ENCODE peak calls at places on chromosomes 5 and 9, in five cellular contexts. O, B, L, S and Z are unnamed samples.
A peak's percentile ranks its signal among the peaks of the same experiment; 100 is the strongest.

GRCh38 chr5:78738693-78739300 is 90.2 kb upstream of the LHFPL2 start:
- DNase-seq in B (no peak), O (no peak), L (no peak), S (no peak), Z (no peak)

GRCh38 chr9:126722252-126722921 is 82.5 kb upstream of the ZBTB43 start:
- DNase-seq in L (peak; percentile 93), S (peak; percentile 86), O (no peak), B (peak; percentile 59), Z (no peak)

GRCh38 chr9:23587433-23587832 is 238.6 kb downstream of the ELAVL2 start:
- DNase-seq in O (no peak), B (no peak), S (no peak), L (no peak), Z (no peak)

GRCh38 chr5:1295650-1296037 is 776 bp upstream of the TERT start:
- DNase-seq in L (no peak), S (no peak), O (no peak), B (no peak), Z (no peak)

GRCh38 chr5:157548513-157549282 is 26.9 kb downstream of the ADAM19 start:
- DNase-seq in S (no peak), O (peak; percentile 90), L (no peak), B (no peak), Z (no peak)

GRCh38 chr9:132141948-132142594 is 19.8 kb upstream of the NTNG2 start:
- DNase-seq in O (no peak), L (no peak), S (no peak), B (no peak), Z (no peak)

GRCh38 chr5:98556707-98557106 is 216.8 kb upstream of the RGMB start:
- DNase-seq in S (no peak), O (peak; percentile 61), L (no peak), B (no peak), Z (no peak)

GRCh38 chr9:37876376-37876775 is 27.6 kb downstream of the SLC25A51 start:
- DNase-seq in O (peak; percentile 59), L (no peak), B (no peak), S (no peak), Z (no peak)

GRCh38 chr9:76353280-76353679 is 40.9 kb downstream of the RFK start:
- DNase-seq in S (no peak), O (no peak), B (no peak), L (no peak), Z (no peak)

GRCh38 chr5:92637247-92637646 is 943.8 kb downstream of the NR2F1-AS1 start:
- DNase-seq in L (no peak), B (no peak), S (no peak), O (no peak), Z (no peak)

GRCh38 chr9:1050125-1050895 is at the start of gene DMRT2:
- DNase-seq in L (peak; percentile 35), S (peak; percentile 86), B (no peak), O (peak; percentile 43), Z (peak; percentile 51)

GRCh38 chr5:58582411-58583393 is at the start of gene RAB3C:
- DNase-seq in S (peak; percentile 89), B (peak; percentile 25), L (peak; percentile 11), O (peak; percentile 90), Z (peak; percentile 78)

GRCh38 chr9:133536080-133536479 is 1.6 kb downstream of the ADAMTSL2 start:
- DNase-seq in B (no peak), S (no peak), O (no peak), L (no peak), Z (no peak)

GRCh38 chr5:1752881-1753280 is 46.8 kb downstream of the MRPL36 start:
- DNase-seq in S (no peak), B (no peak), L (no peak), O (no peak), Z (no peak)

GRCh38 chr9:536597-537511 is 304.6 kb upstream of the DMRT1 start:
- DNase-seq in O (no peak), S (no peak), B (no peak), L (no peak), Z (no peak)

DNA sequence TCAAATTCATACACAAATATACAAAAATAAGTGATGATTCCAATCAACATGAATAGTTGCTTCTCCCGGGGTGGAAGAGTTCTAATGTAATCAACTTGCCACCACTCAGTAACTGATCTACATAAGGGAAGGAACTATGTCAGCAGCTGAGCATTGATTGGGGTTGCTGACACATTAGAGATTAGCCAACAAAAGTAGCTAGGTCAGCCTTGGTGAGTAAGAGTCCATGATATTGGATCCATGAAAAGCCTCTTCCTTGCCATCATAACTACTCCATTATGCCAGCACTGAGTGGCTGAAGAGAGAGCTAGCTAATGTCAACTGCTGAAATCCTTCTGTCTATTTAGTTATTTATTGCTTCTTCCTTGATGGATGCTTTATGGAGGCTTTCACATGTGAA is 309.8 kb downstream of the NFIB start:
- DNase-seq in O (no peak), L (no peak), S (no peak), B (no peak), Z (no peak)
- TF ChIP-seq MXI1 in O (no peak), L (no peak), S (no peak), B (no peak), Z (no peak)

GRCh38 chr9:35415769-35416427 is 74.0 kb upstream of the RUSC2 start:
- DNase-seq in L (no peak), B (no peak), S (no peak), O (no peak), Z (peak; percentile 41)
- TF ChIP-seq MXI1 in L (no peak), B (no peak), S (no peak), O (no peak), Z (no peak)

GRCh38 chr5:179274321-179275315 is 70.6 kb downstream of the ADAMTS2 start:
- DNase-seq in O (no peak), S (peak; percentile 70), L (no peak), B (no peak), Z (no peak)

GRCh38 chr5:179276838-179277395 is 68.3 kb downstream of the ADAMTS2 start:
- DNase-seq in S (peak; percentile 72), L (peak; percentile 24), O (no peak), B (no peak), Z (no peak)

GRCh38 chr5:179278119-179278518 is 67.1 kb downstream of the ADAMTS2 start:
- DNase-seq in S (peak; percentile 69), O (peak; percentile 23), L (no peak), B (no peak), Z (no peak)

GRCh38 chr5:179275381-179275878 is 69.8 kb downstream of the ADAMTS2 start:
- DNase-seq in B (no peak), L (no peak), S (no peak), O (no peak), Z (no peak)

DNA sequence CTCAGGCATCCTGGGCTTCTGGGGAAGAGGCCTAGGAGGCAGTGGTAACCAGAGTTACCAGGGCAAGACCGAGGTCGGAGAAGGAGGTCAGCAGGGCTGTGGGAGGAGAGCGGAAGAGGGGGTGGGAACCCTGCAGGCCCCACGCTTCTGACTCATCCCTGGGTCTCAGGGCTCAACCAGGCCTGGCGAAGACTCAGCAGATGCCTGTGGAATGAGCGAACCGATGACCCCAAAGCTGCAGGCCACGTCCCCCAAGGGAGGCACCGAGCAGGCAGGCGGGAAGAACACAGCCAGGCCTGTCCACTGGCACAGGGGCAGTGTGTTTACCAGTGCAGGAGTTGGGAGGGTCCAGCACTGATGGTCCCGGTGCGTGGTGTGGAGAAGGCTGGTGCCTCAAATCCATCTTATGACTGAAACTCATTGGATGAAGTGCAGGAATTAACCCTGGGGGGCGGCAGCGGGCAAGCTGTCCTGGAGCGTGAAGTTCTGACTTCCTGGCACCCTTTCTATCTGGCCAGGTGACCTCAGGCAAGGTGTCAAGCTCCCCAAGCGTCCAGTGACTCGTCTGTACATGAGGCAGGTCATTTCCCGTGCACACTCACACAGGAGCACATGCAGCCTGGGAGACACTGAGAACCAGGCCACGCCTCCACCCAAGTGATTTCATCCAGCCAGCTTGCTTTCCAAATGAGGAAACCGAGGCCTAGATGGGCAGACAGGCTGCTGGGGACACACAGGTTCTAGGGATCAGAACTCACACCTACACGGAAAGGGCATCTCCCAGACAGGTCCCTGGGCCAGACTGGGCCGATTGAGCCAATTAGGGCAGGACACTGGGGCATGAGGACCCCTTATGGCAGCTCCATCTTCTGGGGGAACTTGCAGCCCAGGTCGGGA is 69.1 kb downstream of the ADAMTS2 start:
- DNase-seq in B (no peak), O (peak; percentile 98), S (no peak), L (peak; percentile 39), Z (peak; percentile 26)
- TF ChIP-seq MXI1 in B (no peak), O (peak; percentile 49), S (no peak), L (no peak), Z (no peak)

GRCh38 chr5:27592231-27592630 is 553.8 kb upstream of the CDH9 start:
- DNase-seq in O (no peak), L (no peak), S (no peak), B (no peak), Z (no peak)
- TF ChIP-seq MXI1 in O (no peak), L (no peak), S (no peak), B (no peak), Z (no peak)

DNA sequence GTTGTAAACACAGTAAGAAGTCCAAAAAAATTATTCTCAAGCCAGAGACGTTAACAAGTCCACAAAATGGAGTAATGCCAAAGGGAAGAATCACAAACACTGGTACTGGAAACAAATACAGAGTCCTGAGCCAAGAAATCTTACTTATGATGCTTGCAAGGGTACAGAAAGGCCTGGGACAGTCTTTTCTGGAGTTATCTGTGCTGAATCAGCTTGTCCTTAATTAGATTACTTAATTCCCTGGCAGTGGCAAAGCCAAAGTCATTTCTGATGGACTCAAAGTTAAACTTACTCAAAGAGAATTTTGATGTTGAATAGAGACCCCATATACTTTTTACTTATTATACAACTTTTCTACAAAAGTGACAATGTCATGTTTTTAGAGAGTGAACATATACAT is 610.5 kb upstream of the ITGA1 start:
- DNase-seq in O (no peak), B (no peak), S (peak; percentile 3), L (no peak), Z (no peak)
- TF ChIP-seq MXI1 in O (no peak), B (no peak), S (no peak), L (no peak), Z (no peak)

DNA sequence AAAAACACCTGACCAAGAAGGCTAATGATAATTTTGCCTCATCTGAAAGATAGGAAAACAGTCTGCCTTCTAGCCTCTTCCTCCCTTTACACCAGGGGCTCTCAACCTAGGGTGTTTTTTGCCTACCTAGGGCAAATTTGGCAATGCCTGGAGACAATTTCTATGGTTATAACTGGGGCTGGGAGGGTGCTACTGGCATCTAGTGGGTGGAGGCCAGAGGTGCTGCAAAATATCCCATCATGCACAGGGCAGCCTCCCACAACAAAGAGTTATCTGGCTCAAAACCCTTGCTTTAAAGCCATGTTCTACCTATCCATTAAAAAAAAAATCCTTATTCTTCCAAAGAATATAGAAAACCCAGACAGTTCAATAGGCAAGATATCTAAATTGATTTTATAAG is 45.0 kb upstream of the NR3C1 start:
- DNase-seq in S (no peak), L (no peak), B (no peak), O (no peak), Z (no peak)
- TF ChIP-seq MXI1 in S (no peak), L (no peak), B (no peak), O (no peak), Z (no peak)

DNA sequence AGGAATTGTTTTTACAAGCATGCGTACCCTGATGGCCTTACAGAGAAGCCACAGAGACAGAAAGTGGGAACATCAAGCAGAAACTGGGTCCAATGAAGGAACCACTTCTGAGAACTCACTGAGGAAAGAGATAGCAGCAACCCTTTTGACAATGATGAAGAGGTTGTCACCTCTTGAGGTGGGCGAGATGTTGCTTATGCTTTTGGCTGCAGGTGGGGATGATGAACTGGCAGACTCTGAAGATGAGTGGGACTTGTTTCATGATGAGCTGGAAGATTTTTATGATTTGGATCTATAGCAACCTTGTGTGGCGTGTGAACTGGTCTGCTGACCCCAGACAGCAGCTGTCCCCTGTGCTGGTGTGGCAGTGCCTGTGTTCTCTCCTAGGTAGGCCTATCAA is 50.9 kb downstream of the ZNF510 start:
- DNase-seq in B (no peak), O (no peak), L (no peak), S (no peak), Z (no peak)
- TF ChIP-seq MXI1 in B (no peak), O (no peak), L (no peak), S (no peak), Z (no peak)